ENCODE peak calls at places on chromosome 11, in five cellular contexts. T is colonic mucosa, C is adipocyte, Z is prostate gland, I is aorta. M is an unnamed sample.

GRCh38 chr11:43866969-43867368 is 13.7 kb upstream of the ALKBH3 start:
- DNase-seq in C (no peak), I (no peak), T (no peak), Z (no peak), M (no peak)

GRCh38 chr11:131993291-131993690 is 622.9 kb downstream of the NTM start:
- DNase-seq in Z (no peak), C (peak; percentile 44), T (no peak), I (no peak), M (no peak)

GRCh38 chr11:102555091-102555490 is 24.5 kb upstream of the MMP7 start:
- DNase-seq in C (no peak), I (no peak), Z (no peak), T (no peak), M (no peak)

GRCh38 chr11:86608251-86608799 is 64.1 kb downstream of the ME3 start:
- DNase-seq in I (peak; percentile 67), T (peak; percentile 78), C (peak; percentile 90), Z (peak; percentile 49), M (no peak)

GRCh38 chr11:61083601-61084147 is 18.6 kb upstream of the CD5 start:
- DNase-seq in T (no peak), C (no peak), Z (no peak), I (no peak), M (peak; percentile 65)

GRCh38 chr11:78200061-78200460 is 11.3 kb downstream of the USP35 start:
- DNase-seq in T (no peak), C (no peak), I (no peak), Z (no peak), M (no peak)

GRCh38 chr11:69157156-69157821 is 1.6 kb downstream of the SMIM38 start:
- DNase-seq in C (peak; percentile 76), I (peak; percentile 69), T (no peak), Z (no peak), M (no peak)

GRCh38 chr11:117380676-117381075 is 53.0 kb downstream of the CEP164 start:
- DNase-seq in C (no peak), T (no peak), Z (no peak), I (no peak), M (no peak)

GRCh38 chr11:122803306-122803705 is 35.0 kb upstream of the CRTAM start:
- DNase-seq in C (peak; percentile 75), Z (no peak), T (no peak), I (no peak), M (no peak)

GRCh38 chr11:17542249-17542648 is 2.0 kb downstream of the USH1C start:
- DNase-seq in T (peak; percentile 88), Z (no peak), C (no peak), I (no peak), M (no peak)

GRCh38 chr11:86923993-86924766 is 31.0 kb downstream of the FZD4 start:
- DNase-seq in C (no peak), Z (no peak), I (no peak), T (no peak), M (no peak)

GRCh38 chr11:18264035-18264434 is 2.0 kb upstream of the SAA1 start:
- DNase-seq in Z (no peak), I (no peak), C (no peak), T (no peak), M (no peak)

GRCh38 chr11:67276821-67277230 is 10.6 kb downstream of the GRK2 start:
- DNase-seq in C (no peak), I (peak; percentile 78), T (peak; percentile 67), Z (no peak), M (peak; percentile 40)

GRCh38 chr11:76336597-76336996 is 44.3 kb downstream of the THAP12 start:
- DNase-seq in Z (no peak), I (no peak), T (no peak), C (no peak), M (no peak)

GRCh38 chr11:77244277-77245014 is 57.0 kb downstream of the GDPD4 start:
- DNase-seq in C (peak; percentile 59), T (no peak), I (no peak), Z (no peak), M (no peak)

GRCh38 chr11:46471943-46472661 is 80.5 kb upstream of the CHRM4 start:
- DNase-seq in I (no peak), Z (no peak), C (no peak), T (no peak), M (no peak)

GRCh38 chr11:8757047-8757446 is 74.5 kb downstream of the RPL27A start:
- DNase-seq in Z (no peak), T (no peak), C (no peak), I (no peak), M (no peak)

GRCh38 chr11:44780940-44781631 is 54.3 kb downstream of the TSPAN18 start:
- DNase-seq in Z (no peak), T (no peak), C (no peak), I (no peak), M (no peak)

GRCh38 chr11:64804346-64805210 is 1.6 kb upstream of the MAP4K2 start:
- DNase-seq in C (no peak), T (no peak), Z (no peak), I (no peak), M (no peak)

GRCh38 chr11:121435132-121435531 is 17.0 kb upstream of the SORL1 start:
- DNase-seq in T (no peak), I (no peak), Z (no peak), C (no peak), M (no peak)

GRCh38 chr11:17230867-17231851 is 23.4 kb upstream of the PIK3C2A start:
- DNase-seq in C (no peak), Z (no peak), T (no peak), I (no peak), M (peak; percentile 38)

GRCh38 chr11:76901144-76901543 is 40.4 kb downstream of the ACER3 start:
- DNase-seq in Z (no peak), I (no peak), T (no peak), C (no peak), M (no peak)

GRCh38 chr11:19433791-19434190 is 193.0 kb upstream of the E2F8 start:
- DNase-seq in T (no peak), Z (no peak), C (no peak), I (no peak), M (no peak)

GRCh38 chr11:16924826-16925494 is 89.3 kb downstream of the PLEKHA7 start:
- DNase-seq in I (peak; percentile 63), T (peak; percentile 86), C (peak; percentile 61), Z (peak; percentile 79), M (no peak)

GRCh38 chr11:9428706-9429105 is 32.1 kb upstream of the ZNF143 start:
- DNase-seq in C (no peak), I (no peak), Z (no peak), T (no peak), M (no peak)

GRCh38 chr11:61972796-61973602 is 5.6 kb upstream of the FTH1 start:
- DNase-seq in I (peak; percentile 55), C (peak; percentile 96), T (peak; percentile 54), Z (peak; percentile 69), M (no peak)

GRCh38 chr11:63574856-63575602 is 11.8 kb upstream of the PLAAT2 start:
- DNase-seq in Z (no peak), T (peak; percentile 37), I (peak; percentile 66), C (no peak), M (no peak)

GRCh38 chr11:85941380-85941973 is 86.3 kb downstream of the CCDC83 start:
- DNase-seq in Z (peak; percentile 37), I (peak; percentile 69), C (peak; percentile 82), T (peak; percentile 39), M (no peak)

GRCh38 chr11:44992181-44992582 is 41.5 kb upstream of the TP53I11 start:
- DNase-seq in C (no peak), T (no peak), I (peak; percentile 39), Z (peak; percentile 67), M (no peak)

GRCh38 chr11:101913631-101914030 is 1.2 kb upstream of the CEP126 start:
- DNase-seq in T (no peak), C (no peak), I (no peak), Z (no peak), M (no peak)

GRCh38 chr11:19769820-19770219 is 57.2 kb downstream of the NAV2 start:
- DNase-seq in T (no peak), Z (no peak), I (no peak), C (peak; percentile 68), M (no peak)

GRCh38 chr11:102572537-102573220 is 42.1 kb upstream of the MMP7 start:
- DNase-seq in I (no peak), Z (no peak), C (no peak), T (no peak), M (no peak)

GRCh38 chr11:20010106-20010860 is 150.0 kb downstream of the DBX1 start:
- DNase-seq in I (no peak), Z (no peak), T (no peak), C (no peak), M (no peak)

GRCh38 chr11:26947904-26948639 is 45.8 kb upstream of the FIBIN start:
- DNase-seq in I (no peak), T (no peak), Z (no peak), C (peak; percentile 84), M (no peak)

GRCh38 chr11:14974021-14974698 is 2.0 kb upstream of the CALCA start:
- DNase-seq in C (no peak), Z (no peak), T (no peak), I (no peak), M (no peak)
- H3K4me3 ChIP-seq in C (peak overlapping the region; percentile 38), Z (no peak overlapping the region), T (peak overlapping the region; percentile 25), I (peak overlapping the region; percentile 10), M (peak overlapping the region; percentile 47)

GRCh38 chr11:12430912-12431311 is 53.5 kb downstream of the PARVA start:
- DNase-seq in C (peak; percentile 93), I (peak; percentile 85), T (peak; percentile 83), Z (peak; percentile 69), M (no peak)
- H3K4me1 ChIP-seq in C (peaks cover 59% of the 10 kb centered on the region), I (peaks cover 23% of the 10 kb centered on the region), T (peaks cover 15% of the 10 kb centered on the region), Z (peaks cover 6% of the 10 kb centered on the region), M (no peaks in the 10 kb centered on the region)

DNA sequence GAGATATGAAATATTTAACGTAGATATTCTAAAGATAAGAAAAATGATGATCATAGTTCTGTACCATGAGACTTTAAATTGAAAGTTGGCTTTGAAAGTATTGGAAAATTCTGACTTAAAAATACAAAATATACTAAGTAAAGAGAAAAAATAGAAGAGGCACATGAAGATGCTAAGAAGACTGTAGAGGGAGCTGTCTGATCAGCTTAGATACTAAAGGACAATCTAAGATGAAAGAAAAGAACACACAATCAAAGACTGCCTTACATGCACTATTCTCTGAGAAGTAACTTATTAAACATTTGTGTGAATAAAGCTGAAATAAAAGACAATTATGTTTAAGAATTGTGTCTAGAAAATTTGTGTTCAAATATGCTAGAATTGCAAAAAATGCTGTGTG is 55.1 kb downstream of the RBMXL2 start:
- DNase-seq in Z (no peak), C (peak; percentile 51), T (no peak), I (no peak), M (no peak)
- H3K4me3 ChIP-seq in Z (no peak overlapping the region), C (no peak overlapping the region), T (no peak overlapping the region), I (no peak overlapping the region), M (no peak overlapping the region)

GRCh38 chr11:119460130-119460529 is 37.2 kb upstream of the THY1 start:
- DNase-seq in Z (no peak), T (no peak), C (no peak), I (no peak), M (no peak)
- H3K4me1 ChIP-seq in Z (no peaks in the 10 kb centered on the region), T (no peaks in the 10 kb centered on the region), C (peaks cover 32% of the 10 kb centered on the region), I (no peaks in the 10 kb centered on the region), M (no peaks in the 10 kb centered on the region)

M was measured in naive thymus-derived CD4-positive, alpha-beta T cell.